ENCODE peak calls at places on chromosomes 11 and 22, in five cellular contexts. V is astrocyte, H is transverse colon, X is MM.1S, U is esophagus squamous epithelium. L is an unnamed sample.

GRCh38 chr11:113334183-113334582 is 19.8 kb downstream of the TTC12 start:
- DNase-seq in H (no peak), V (no peak), U (no peak), X (peak; percentile 79), L (no peak)

GRCh38 chr22:21803859-21804258 is 63.6 kb downstream of the MAPK1 start:
- DNase-seq in X (no peak), H (no peak), V (no peak), U (no peak), L (no peak)

GRCh38 chr11:36371590-36371989 is 75.5 kb downstream of the PRR5L start:
- DNase-seq in H (no peak), X (no peak), V (no peak), U (no peak), L (no peak)

GRCh38 chr11:100835854-100836253 is 148.8 kb downstream of the ARHGAP42 start:
- DNase-seq in X (no peak), V (no peak), H (no peak), U (no peak), L (no peak)

GRCh38 chr11:8296872-8297271 is 33.2 kb upstream of the LMO1 start:
- DNase-seq in V (no peak), X (no peak), H (no peak), U (no peak), L (no peak)

GRCh38 chr11:77103319-77103718 is 679 bp downstream of the OMP start:
- DNase-seq in U (no peak), X (no peak), H (no peak), V (no peak), L (no peak)

GRCh38 chr22:38098410-38099249 is 11.9 kb downstream of the BAIAP2L2 start:
- DNase-seq in H (no peak), U (no peak), V (peak; percentile 32), X (no peak), L (no peak)

GRCh38 chr11:134142536-134142935 is 73.7 kb downstream of the JAM3 start:
- DNase-seq in H (no peak), X (no peak), U (no peak), V (peak; percentile 26), L (no peak)

GRCh38 chr11:70595452-70595851 is 197.1 kb downstream of the CTTN start:
- DNase-seq in V (peak; percentile 30), H (no peak), U (no peak), X (no peak), L (no peak)

GRCh38 chr11:106409201-106409600 is 331.7 kb downstream of the AASDHPPT start:
- DNase-seq in U (no peak), H (no peak), X (no peak), V (no peak), L (no peak)

GRCh38 chr11:117273550-117274289 is 17.4 kb upstream of the BACE1-AS start:
- DNase-seq in V (peak; percentile 80), X (no peak), H (no peak), U (no peak), L (peak; percentile 61)

GRCh38 chr11:122796128-122796717 is 42.1 kb upstream of the CRTAM start:
- DNase-seq in U (no peak), V (no peak), X (peak; percentile 34), H (peak; percentile 54), L (peak; percentile 36)

GRCh38 chr11:70067036-70067435 is 11.1 kb upstream of the ANO1 start:
- DNase-seq in H (no peak), X (no peak), V (no peak), U (no peak), L (no peak)

GRCh38 chr11:16321148-16321547 is 35.2 kb downstream of the SOX6 start:
- DNase-seq in H (no peak), U (no peak), V (peak; percentile 4), X (no peak), L (peak; percentile 41)

GRCh38 chr22:45830531-45831245 is 146.3 kb downstream of the WNT7B start:
- DNase-seq in V (peak; percentile 77), U (no peak), X (no peak), H (no peak), L (no peak)

GRCh38 chr22:23696326-23696851 is 5.6 kb downstream of the RGL4 start:
- DNase-seq in H (peak; percentile 52), V (peak; percentile 22), X (no peak), U (peak; percentile 25), L (no peak)

GRCh38 chr11:72776117-72776843 is 17.6 kb downstream of the STARD10 start:
- DNase-seq in X (no peak), H (peak; percentile 9), V (no peak), U (no peak), L (no peak)
- H3K27ac ChIP-seq in X (no peak overlapping the region), H (no peak overlapping the region), V (no peak overlapping the region), U (no peak overlapping the region), L (no peak overlapping the region)

DNA sequence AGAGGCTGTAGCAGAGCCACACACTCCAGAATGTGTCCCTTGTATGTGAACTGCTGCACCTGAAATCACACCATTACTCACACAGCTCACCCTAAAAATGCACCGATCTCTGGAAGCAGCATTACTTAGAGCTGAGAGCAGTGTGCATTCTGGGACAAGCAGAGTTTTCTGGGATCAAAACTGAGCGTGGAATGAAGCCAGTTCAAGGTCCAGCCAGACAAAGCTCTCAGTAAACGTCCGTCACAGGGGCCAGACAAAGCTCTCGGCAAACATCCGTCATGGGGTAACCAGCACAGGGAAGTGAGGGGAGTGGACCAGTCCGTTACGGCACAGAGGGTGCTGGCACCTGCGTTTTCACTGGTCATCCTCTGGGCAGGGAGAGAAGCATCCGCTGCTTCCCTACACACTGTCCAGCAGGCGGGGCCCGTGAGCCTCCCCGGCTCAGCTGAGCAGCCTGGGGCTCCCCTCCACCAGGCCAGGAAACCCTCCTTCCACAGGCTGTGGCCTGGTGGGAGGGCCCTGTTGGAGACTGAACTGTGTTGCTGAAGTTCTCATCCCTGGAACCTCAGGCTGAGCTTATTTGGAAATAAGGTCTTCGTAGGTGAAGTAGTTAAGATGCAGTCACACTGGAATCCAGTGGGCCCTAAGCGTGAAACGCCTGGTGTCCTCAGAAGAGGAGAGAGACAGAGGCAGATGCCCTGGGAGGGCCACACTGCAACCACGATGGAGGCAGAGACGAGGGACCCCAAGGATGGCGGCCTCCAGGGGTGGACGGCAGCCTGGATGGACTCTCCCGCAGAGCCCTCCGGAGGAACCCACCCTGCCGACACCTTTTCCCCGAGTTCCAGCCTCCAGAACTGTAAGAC is 883.9 kb downstream of the BRD1 start:
- DNase-seq in V (no peak), U (no peak), X (no peak), H (peak; percentile 7), L (no peak)
- TF ChIP-seq CTCF in V (peak; percentile 20), U (no peak), X (peak; percentile 40), H (peak; percentile 33), L (no peak)

GRCh38 chr11:11860103-11860979 is 18.6 kb downstream of the USP47 start:
- DNase-seq in H (no peak), X (no peak), V (peak; percentile 23), U (no peak), L (no peak)
- H3K27ac ChIP-seq in H (peak overlapping the region; percentile 35), X (no peak overlapping the region), V (no peak overlapping the region), U (peak overlapping the region; percentile 23), L (no peak overlapping the region)

GRCh38 chr11:88484873-88485621 is 147.5 kb upstream of the CTSC start:
- DNase-seq in X (peak; percentile 45), U (no peak), V (no peak), H (peak; percentile 13), L (peak; percentile 8)
- TF ChIP-seq CTCF in X (peak; percentile 73), U (peak; percentile 58), V (peak; percentile 69), H (peak; percentile 75), L (peak; percentile 55)

DNA sequence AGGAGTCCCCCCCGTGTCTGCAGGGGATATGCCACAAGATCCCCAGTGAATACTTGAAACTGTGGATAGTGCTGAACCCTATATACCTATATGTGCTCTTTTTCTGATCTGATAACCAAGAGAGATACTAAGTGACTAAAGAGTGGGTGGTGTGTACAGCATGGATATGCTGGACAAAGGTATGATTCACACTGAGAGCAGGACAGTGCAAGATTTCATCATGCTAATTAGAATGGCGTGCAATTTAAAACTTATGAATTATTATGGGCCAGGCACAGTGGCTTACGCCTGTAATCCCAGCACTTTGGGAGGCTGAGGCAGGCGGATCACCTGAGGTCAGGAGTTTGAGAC is 90.2 kb upstream of the ALKBH3 start:
- DNase-seq in X (no peak), H (no peak), U (no peak), V (peak; percentile 45), L (no peak)
- H3K27ac ChIP-seq in X (no peak overlapping the region), H (no peak overlapping the region), U (no peak overlapping the region), V (peak overlapping the region; percentile 60), L (peak overlapping the region; percentile 79)

DNA sequence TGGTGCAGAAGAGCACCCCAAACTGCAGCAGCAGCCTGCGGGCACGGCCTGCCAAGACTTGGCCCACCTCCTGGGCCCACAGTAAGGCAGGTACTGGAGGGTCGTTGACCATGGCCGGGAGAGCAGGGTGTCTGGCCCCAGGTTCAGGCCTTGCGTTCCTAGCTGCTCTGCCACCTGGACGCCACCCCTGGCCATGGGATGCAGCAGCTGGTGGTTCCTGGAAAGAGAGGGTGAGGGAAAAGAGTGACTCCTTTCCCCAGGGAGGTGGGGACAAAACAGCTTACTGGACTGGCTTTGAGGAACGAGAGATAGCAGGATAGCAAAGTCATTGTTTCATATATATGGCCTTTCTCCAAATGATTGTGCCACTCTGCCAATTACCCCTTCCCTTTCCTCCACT is 1.8 kb downstream of the BSCL2 start:
- DNase-seq in H (no peak), V (no peak), U (no peak), X (no peak), L (no peak)
- TF ChIP-seq CTCF in H (no peak), V (no peak), U (no peak), X (no peak), L (no peak)

GRCh38 chr11:68369161-68369560 is 56.8 kb downstream of the LRP5 start:
- DNase-seq in X (no peak), U (no peak), H (no peak), V (no peak), L (no peak)

GRCh38 chr11:68372114-68372513 is 59.7 kb downstream of the LRP5 start:
- DNase-seq in H (no peak), U (no peak), V (no peak), X (no peak), L (no peak)

GRCh38 chr11:68370211-68371111 is 58.1 kb downstream of the LRP5 start:
- DNase-seq in U (no peak), V (no peak), H (peak; percentile 62), X (peak; percentile 65), L (no peak)

GRCh38 chr11:68371176-68372041 is 59.0 kb downstream of the LRP5 start:
- DNase-seq in H (peak; percentile 61), U (no peak), V (peak; percentile 57), X (peak; percentile 79), L (no peak)

GRCh38 chr11:68369756-68370155 is 57.4 kb downstream of the LRP5 start:
- DNase-seq in H (no peak), X (no peak), U (no peak), V (no peak), L (no peak)
- H3K27ac ChIP-seq in H (peak overlapping the region; percentile 95), X (peak overlapping the region; percentile 83), U (peak overlapping the region; percentile 83), V (no peak overlapping the region), L (peak overlapping the region; percentile 46)

L was measured in RWPE1.